ENCODE peak calls at places on chromosomes 11 and 22, in six cellular contexts. G is body of pancreas, F is aorta, V is heart left ventricle, Z is A549, L is right lobe of liver. U is an unnamed sample.

GRCh38 chr22:24728790-24729637 is 45.5 kb downstream of the PIWIL3 start:
- DNase-seq in V (peak; percentile 73), G (peak; percentile 22), F (no peak), Z (no peak), L (no peak), U (peak; percentile 96)

GRCh38 chr11:46451759-46452158 is 60.2 kb upstream of the CHRM4 start:
- DNase-seq in Z (no peak), G (no peak), V (no peak), F (no peak), L (no peak), U (no peak)

GRCh38 chr11:92920295-92920694 is 49.2 kb upstream of the MTNR1B start:
- DNase-seq in G (no peak), V (no peak), Z (no peak), F (no peak), L (no peak), U (no peak)

GRCh38 chr11:131932584-131933360 is 562.4 kb downstream of the NTM start:
- DNase-seq in L (no peak), G (peak; percentile 33), Z (no peak), F (no peak), V (no peak), U (no peak)

GRCh38 chr11:65506316-65506769 is 7.5 kb downstream of the MALAT1 start:
- DNase-seq in V (no peak), Z (no peak), L (no peak), F (no peak), G (no peak), U (no peak)

GRCh38 chr11:92776676-92777075 is 192.8 kb upstream of the MTNR1B start:
- DNase-seq in V (no peak), Z (no peak), L (no peak), F (no peak), G (no peak), U (peak; percentile 82)

GRCh38 chr11:64048042-64048854 is 12.5 kb downstream of the FLRT1 start:
- DNase-seq in G (no peak), V (no peak), Z (no peak), F (no peak), L (no peak), U (no peak)

GRCh38 chr11:1819115-1819514 is 15.7 kb upstream of the SYT8 start:
- DNase-seq in G (no peak), V (no peak), Z (no peak), L (no peak), F (no peak), U (no peak)

GRCh38 chr11:36186797-36187196 is 102.4 kb downstream of the COMMD9 start:
- DNase-seq in L (no peak), F (no peak), G (no peak), Z (no peak), V (no peak), U (no peak)

GRCh38 chr11:77815459-77815858 is 5.1 kb downstream of the RSF1 start:
- DNase-seq in G (no peak), Z (no peak), L (no peak), V (no peak), F (no peak), U (no peak)

GRCh38 chr11:118899296-118899688 is 15.6 kb downstream of the CXCR5 start:
- DNase-seq in V (no peak), Z (no peak), F (peak; percentile 74), G (no peak), L (no peak), U (no peak)

GRCh38 chr22:36198936-36199616 is 2.5 kb downstream of the APOL4 start:
- DNase-seq in V (no peak), L (no peak), F (no peak), Z (no peak), G (no peak), U (no peak)

GRCh38 chr22:46018859-46019258 is 41.9 kb upstream of the WNT7B start:
- DNase-seq in F (no peak), G (no peak), L (no peak), Z (peak; percentile 39), V (no peak), U (no peak)

GRCh38 chr11:4610258-4610935 is 2.4 kb upstream of the TRIM68 start:
- DNase-seq in L (no peak), G (no peak), V (no peak), F (no peak), Z (no peak), U (no peak)

GRCh38 chr11:75325713-75326438 is 25.6 kb downstream of the ARRB1 start:
- DNase-seq in V (peak; percentile 52), G (peak; percentile 77), Z (peak; percentile 84), L (peak; percentile 65), F (peak; percentile 91), U (no peak)

GRCh38 chr22:25566812-25567211 is 2.3 kb downstream of the GRK3 start:
- DNase-seq in F (no peak), Z (no peak), L (no peak), G (no peak), V (no peak), U (no peak)

GRCh38 chr22:49934891-49935557 is 16.6 kb downstream of the CRELD2 start:
- DNase-seq in F (peak; percentile 96), Z (peak; percentile 55), G (peak; percentile 86), V (peak; percentile 91), L (peak; percentile 93), U (peak; percentile 79)

GRCh38 chr11:115290479-115291390 is 213.5 kb downstream of the CADM1 start:
- DNase-seq in Z (no peak), F (no peak), G (no peak), V (no peak), L (no peak), U (no peak)

GRCh38 chr11:69308531-69308930 is 14.6 kb downstream of the MYEOV start:
- DNase-seq in Z (no peak), G (no peak), F (no peak), L (no peak), V (no peak), U (no peak)

GRCh38 chr11:68199295-68199987 is 13.7 kb downstream of the KMT5B start:
- DNase-seq in F (no peak), L (no peak), Z (no peak), V (no peak), G (no peak), U (peak; percentile 26)

GRCh38 chr11:37512156-37512780 is 914.2 kb upstream of the RAG2 start:
- DNase-seq in F (no peak), V (no peak), Z (no peak), G (no peak), L (no peak), U (no peak)

GRCh38 chr11:130203766-130204702 is 44.5 kb downstream of the ST14 start:
- DNase-seq in L (peak; percentile 1), Z (no peak), F (peak; percentile 16), G (no peak), V (no peak), U (no peak)

GRCh38 chr11:69325446-69325845 is 31.5 kb downstream of the MYEOV start:
- DNase-seq in F (no peak), V (no peak), L (no peak), Z (no peak), G (no peak), U (no peak)

GRCh38 chr11:32830413-32830738 is 649 bp downstream of the PRRG4 start:
- DNase-seq in F (no peak), L (peak; percentile 70), Z (peak; percentile 58), V (no peak), G (peak; percentile 80), U (no peak)

GRCh38 chr11:88039512-88040496 is 135.4 kb downstream of the RAB38 start:
- DNase-seq in L (no peak), G (peak; percentile 73), V (no peak), F (no peak), Z (no peak), U (no peak)

GRCh38 chr11:88041679-88042078 is 133.6 kb downstream of the RAB38 start:
- DNase-seq in Z (no peak), F (no peak), V (no peak), L (no peak), G (no peak), U (no peak)

GRCh38 chr11:88042238-88043032 is 132.8 kb downstream of the RAB38 start:
- DNase-seq in V (no peak), L (no peak), G (no peak), Z (no peak), F (no peak), U (no peak)

GRCh38 chr11:88043149-88043548 is 132.1 kb downstream of the RAB38 start:
- DNase-seq in G (no peak), Z (no peak), L (no peak), F (no peak), V (no peak), U (no peak)
- H3K9me3 ChIP-seq in G (no peaks in the 10 kb centered on the region), Z (no peaks in the 10 kb centered on the region), L (no peaks in the 10 kb centered on the region), F (no peaks in the 10 kb centered on the region), V (no peaks in the 10 kb centered on the region), U (no peaks in the 10 kb centered on the region)

GRCh38 chr22:43100223-43100622 is 10.3 kb upstream of the BIK start:
- DNase-seq in G (no peak), V (no peak), L (no peak), F (no peak), Z (no peak), U (no peak)

GRCh38 chr22:43099095-43099494 is 9.9 kb upstream of the TTLL1 start:
- DNase-seq in V (no peak), F (no peak), L (no peak), G (no peak), Z (no peak), U (no peak)

GRCh38 chr22:43096420-43096819 is 7.2 kb upstream of the TTLL1 start:
- DNase-seq in L (no peak), Z (no peak), F (no peak), G (no peak), V (no peak), U (no peak)

GRCh38 chr22:43098356-43098755 is 9.2 kb upstream of the TTLL1 start:
- DNase-seq in F (no peak), Z (no peak), L (no peak), V (no peak), G (no peak), U (peak; percentile 37)

DNA sequence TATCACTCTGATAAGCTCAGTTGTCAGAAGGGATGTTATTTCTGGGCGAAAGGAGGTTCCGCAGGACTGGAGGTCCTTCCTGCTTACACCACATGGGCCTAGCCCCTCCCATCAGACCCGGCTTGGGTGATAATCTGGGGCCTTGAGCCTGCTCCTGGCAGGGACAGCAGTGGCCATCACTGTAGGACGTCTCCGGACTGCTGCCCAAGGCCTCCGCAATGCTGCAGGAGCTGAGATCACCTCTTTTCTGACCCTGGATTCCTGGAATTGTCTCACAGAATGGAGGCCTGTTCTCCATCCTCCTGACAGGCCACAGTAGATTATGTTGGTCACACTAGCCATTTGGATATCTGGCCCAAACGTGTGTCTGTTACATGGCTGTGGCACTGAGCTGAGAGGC is 9.2 kb upstream of the BIK start:
- DNase-seq in Z (no peak), V (peak; percentile 45), F (no peak), L (peak; percentile 50), G (no peak), U (peak; percentile 52)
- H3K4me1 ChIP-seq in Z (no peaks in the 10 kb centered on the region), V (peaks cover 28% of the 10 kb centered on the region), F (no peaks in the 10 kb centered on the region), L (peaks cover 17% of the 10 kb centered on the region), G (no peaks in the 10 kb centered on the region), U (peaks cover 61% of the 10 kb centered on the region)

GRCh38 chr11:20025331-20025840 is 134.9 kb downstream of the DBX1 start:
- DNase-seq in G (no peak), Z (no peak), L (no peak), F (no peak), V (no peak), U (no peak)
- H3K4me3 ChIP-seq in G (no peak overlapping the region), Z (no peak overlapping the region), L (no peak overlapping the region), F (no peak overlapping the region), V (no peak overlapping the region), U (peak overlapping the region; percentile 52)

DNA sequence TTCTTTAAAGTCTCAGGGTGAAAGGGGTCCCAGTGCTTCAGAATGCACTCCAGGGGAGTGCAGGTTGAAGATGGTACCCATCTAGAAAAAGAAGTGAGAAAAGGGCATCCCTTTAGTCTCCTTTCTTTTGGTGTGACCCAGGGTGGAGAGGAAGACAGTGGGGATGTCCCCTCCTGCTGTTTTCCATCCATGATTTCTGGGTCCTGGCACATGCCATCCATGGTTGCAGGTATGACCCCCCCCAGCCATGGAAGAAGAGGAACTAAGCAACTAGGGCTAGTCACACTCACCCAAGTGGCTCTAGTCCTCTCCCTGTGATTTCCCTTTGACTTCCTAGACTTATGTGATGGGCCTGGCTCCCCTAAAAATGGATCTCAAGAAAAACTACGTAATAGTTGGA is 15.9 kb upstream of the EI24 start:
- DNase-seq in G (no peak), F (no peak), V (no peak), L (no peak), Z (no peak), U (no peak)
- H3K9me3 ChIP-seq in G (peaks cover 6% of the 10 kb centered on the region), F (peaks cover 12% of the 10 kb centered on the region), V (peaks cover 21% of the 10 kb centered on the region), L (peaks cover 12% of the 10 kb centered on the region), Z (peaks cover 16% of the 10 kb centered on the region), U (no peaks in the 10 kb centered on the region)